ENCODE peak calls at places on chromosomes 11 and 22, in four cellular contexts. C is K562, H is HepG2, L is HCT116. Y is an unnamed sample.

GRCh38 chr22:37428649-37429586 is 1.6 kb upstream of the ELFN2 start:
- DNase-seq in C (peak; percentile 51), L (peak; percentile 37), H (peak; percentile 35), Y (peak; percentile 88)

GRCh38 chr11:81658722-81659121 is 1074.9 kb downstream of the FAM181B start:
- DNase-seq in L (no peak), C (no peak), H (peak; percentile 20), Y (peak; percentile 10)

GRCh38 chr11:75323609-75324008 is 27.9 kb downstream of the ARRB1 start:
- DNase-seq in C (no peak), H (peak; percentile 72), L (no peak), Y (no peak)

GRCh38 chr11:83087035-83087434 is 15.3 kb upstream of the RAB30 start:
- DNase-seq in H (peak; percentile 39), C (no peak), L (no peak), Y (no peak)

GRCh38 chr22:41341990-41342389 is 39.8 kb upstream of the TEF start:
- DNase-seq in H (no peak), C (no peak), L (no peak), Y (no peak)

GRCh38 chr11:124763156-124763947 is 1.3 kb upstream of the ESAM start:
- DNase-seq in H (peak; percentile 72), L (peak; percentile 61), C (peak; percentile 87), Y (peak; percentile 81)

GRCh38 chr11:86101493-86101892 is 32.6 kb upstream of the PICALM start:
- DNase-seq in C (no peak), H (no peak), L (no peak), Y (no peak)

GRCh38 chr22:19765477-19766234 is 5.1 kb downstream of the TBX1 start:
- DNase-seq in L (no peak), H (no peak), C (peak; percentile 64), Y (no peak)

DNA sequence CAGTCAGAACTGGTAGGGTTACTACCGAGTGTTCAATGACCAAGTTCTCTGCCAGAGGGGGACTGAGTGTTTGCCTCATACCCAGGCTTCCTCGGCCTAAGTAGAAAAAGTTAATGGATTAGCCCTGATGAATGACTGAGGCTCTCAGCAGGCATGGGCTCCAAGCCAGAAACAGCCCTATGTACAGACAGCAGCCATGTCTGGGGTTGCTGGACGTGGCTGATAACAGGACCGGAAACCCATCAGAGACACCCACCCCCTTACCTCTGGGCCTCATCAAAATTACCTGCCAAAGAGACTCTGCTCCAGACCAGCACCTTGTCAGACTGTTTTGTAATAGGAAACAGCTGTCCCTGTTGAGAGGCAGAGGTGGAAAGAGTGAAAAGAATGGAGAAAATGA is 351.4 kb downstream of the ETS1 start:
- DNase-seq in C (peak; percentile 42), H (no peak), L (no peak), Y (peak; percentile 87)
- TF ChIP-seq ELF1 in C (no peak), H (no peak), L (no peak), Y (no peak)

GRCh38 chr11:70301191-70301590 is 30.7 kb downstream of the PPFIA1 start:
- DNase-seq in C (no peak), H (no peak), L (no peak), Y (no peak)
- TF ChIP-seq RAD21 in C (no peak), H (no peak), L (no peak), Y (no peak)

DNA sequence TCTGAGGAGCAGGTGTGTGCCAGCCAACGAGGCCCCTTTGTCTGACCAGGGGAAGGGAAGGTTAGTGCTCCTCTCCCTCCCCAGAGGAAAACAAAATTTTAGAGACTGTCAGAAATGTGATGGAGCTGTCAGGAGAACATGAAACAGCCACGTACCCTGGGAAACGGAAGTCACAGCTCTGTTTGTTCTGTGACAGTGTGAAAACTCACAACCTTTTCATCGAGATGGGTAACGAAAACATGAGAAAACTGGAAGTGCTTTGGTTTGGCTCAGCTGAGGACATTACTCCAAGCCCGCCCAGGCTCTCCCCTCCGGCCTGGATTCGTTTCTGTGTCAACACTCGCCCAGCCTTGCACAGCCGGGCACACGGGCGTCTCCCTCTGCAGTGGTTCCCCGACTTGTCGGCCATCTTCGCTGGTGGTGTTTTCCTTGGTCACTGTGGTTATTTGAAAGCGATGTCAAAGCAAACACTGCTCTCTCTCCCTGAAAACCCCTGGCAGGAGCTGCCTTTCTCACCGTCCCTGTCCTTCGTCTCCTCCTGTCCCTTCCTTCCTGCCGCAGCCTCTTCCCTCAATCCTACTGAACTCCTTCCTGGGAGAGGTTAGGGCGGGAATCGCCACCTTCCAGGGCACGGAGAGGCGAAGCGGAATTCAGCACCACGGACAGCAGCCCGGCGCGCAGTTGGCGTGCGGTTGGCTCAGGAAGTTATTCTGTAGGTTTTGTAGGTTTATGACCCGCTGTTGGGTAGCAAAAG is 12.9 kb upstream of the RPS19BP1 start:
- DNase-seq in C (peak; percentile 66), L (no peak), H (no peak), Y (no peak)
- TF ChIP-seq ELF1 in C (no peak), L (no peak), H (peak; percentile 35), Y (no peak)

DNA sequence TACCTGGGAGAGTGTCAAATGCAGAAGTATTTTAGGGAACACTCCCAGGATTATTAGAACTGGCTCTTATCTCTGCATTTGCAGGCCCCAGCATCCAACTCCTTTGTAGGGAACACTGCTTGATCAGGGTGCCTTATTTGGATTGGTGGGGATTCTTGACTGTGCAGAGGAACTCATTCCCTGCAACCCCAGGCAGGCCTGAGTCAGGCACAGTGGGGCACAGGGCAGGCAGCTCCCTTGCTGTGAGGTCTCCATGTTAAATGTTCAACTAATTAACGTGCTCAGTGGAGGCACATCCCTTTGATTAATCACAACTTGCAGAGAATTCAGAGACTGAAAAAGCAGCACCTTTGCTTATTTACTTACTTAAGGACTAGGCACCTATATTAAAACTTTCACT is 102.3 kb upstream of the TENM4 start:
- DNase-seq in L (no peak), H (no peak), C (no peak), Y (no peak)
- TF ChIP-seq RAD21 in L (no peak), H (no peak), C (no peak), Y (no peak)

GRCh38 chr11:15654397-15654915 is 539.7 kb downstream of the INSC start:
- DNase-seq in H (no peak), C (peak; percentile 9), L (no peak), Y (no peak)
- TF ChIP-seq ELF1 in H (no peak), C (no peak), L (no peak), Y (no peak)

DNA sequence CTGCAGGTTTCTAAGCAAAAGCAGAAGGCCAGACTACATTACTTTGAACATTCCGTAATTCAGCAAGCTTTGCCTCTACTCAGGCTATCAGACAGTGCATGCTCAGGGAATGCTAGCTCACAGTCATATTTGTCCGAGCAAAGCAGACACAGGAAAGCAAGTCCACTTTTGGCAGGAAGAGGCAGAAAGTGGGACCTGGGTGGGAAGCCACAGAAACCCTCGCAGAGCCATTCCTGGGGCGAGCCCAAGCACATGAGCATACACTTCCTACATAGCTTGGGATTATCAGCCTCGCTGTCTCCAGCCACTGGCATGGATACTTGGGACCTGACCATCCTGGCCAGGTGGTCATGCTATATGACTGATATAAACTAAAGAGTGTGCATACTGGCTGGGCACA is 113.3 kb downstream of the TRIM29 start:
- DNase-seq in C (no peak), H (no peak), L (no peak), Y (no peak)
- TF ChIP-seq RAD21 in C (no peak), H (no peak), L (no peak), Y (no peak)